ENCODE peak calls at places on chromosomes 16 and 17, in five cellular contexts. R, K, N, W and L are unnamed samples.

GRCh38 chr16:2512920-2513404 is 790 bp upstream of the ATP6V0C start:
- DNase-seq in R (peak; percentile 72), W (no peak), N (peak; percentile 62), K (peak; percentile 59), L (peak; percentile 87)

GRCh38 chr17:41792835-41793748 is 6.6 kb upstream of the JUP start:
- DNase-seq in K (no peak), R (peak; percentile 64), N (no peak), W (no peak), L (no peak)

GRCh38 chr17:44808156-44808555 is 21.9 kb downstream of the GJC1 start:
- DNase-seq in K (no peak), R (no peak), W (no peak), N (no peak), L (no peak)

GRCh38 chr17:17346428-17347233 is 43.5 kb downstream of the NT5M start:
- DNase-seq in R (peak; percentile 31), K (no peak), N (no peak), W (no peak), L (peak; percentile 90)

GRCh38 chr16:31440511-31441184 is 1.9 kb downstream of the ZNF843 start:
- DNase-seq in K (no peak), R (no peak), W (peak; percentile 18), N (no peak), L (peak; percentile 7)

GRCh38 chr17:80892900-80893603 is 98.6 kb upstream of the CHMP6 start:
- DNase-seq in W (no peak), K (no peak), N (no peak), R (no peak), L (no peak)

GRCh38 chr16:3182608-3183444 is 5.2 kb upstream of the OR1F1 start:
- DNase-seq in K (peak; percentile 78), N (peak; percentile 85), W (peak; percentile 65), R (peak; percentile 84), L (peak; percentile 87)

GRCh38 chr16:1794221-1794871 is 841 bp upstream of the IGFALS start:
- DNase-seq in R (peak; percentile 28), N (no peak), K (peak; percentile 7), W (no peak), L (no peak)

GRCh38 chr16:11794447-11794846 is 2.6 kb downstream of the ZC3H7A start:
- DNase-seq in W (no peak), K (no peak), R (no peak), N (no peak), L (no peak)

GRCh38 chr16:28292731-28293588 is 635 bp downstream of the SBK1 start:
- DNase-seq in N (peak; percentile 85), R (peak; percentile 93), K (no peak), W (no peak), L (no peak)

GRCh38 chr17:80145076-80146075 is 1.6 kb downstream of the EIF4A3 start:
- DNase-seq in R (no peak), W (no peak), N (no peak), K (no peak), L (no peak)

GRCh38 chr17:42518755-42519545 is 17.1 kb upstream of the NAGLU start:
- DNase-seq in N (no peak), K (no peak), R (peak; percentile 22), W (peak; percentile 6), L (peak; percentile 46)

GRCh38 chr17:33200116-33200515 is 93.0 kb downstream of the ASIC2 start:
- DNase-seq in N (no peak), W (peak; percentile 6), R (no peak), K (no peak), L (no peak)

GRCh38 chr16:60127196-60127595 is 1393.1 kb upstream of the GOT2 start:
- DNase-seq in R (no peak), N (no peak), K (no peak), W (no peak), L (no peak)

GRCh38 chr17:67218385-67218950 is 26.5 kb downstream of the HELZ start:
- DNase-seq in R (no peak), N (no peak), K (no peak), W (peak; percentile 63), L (no peak)

GRCh38 chr16:1183235-1183907 is 30.5 kb downstream of the CACNA1H start:
- DNase-seq in R (no peak), W (no peak), K (no peak), N (peak; percentile 33), L (no peak)

GRCh38 chr17:21250719-21251305 is 2.4 kb downstream of the NATD1 start:
- DNase-seq in R (no peak), W (no peak), N (no peak), K (no peak), L (no peak)

GRCh38 chr16:72443809-72444208 is 271.9 kb upstream of the PMFBP1 start:
- DNase-seq in N (no peak), W (no peak), K (no peak), R (no peak), L (no peak)

GRCh38 chr17:78779848-78780247 is 2.2 kb downstream of the CYTH1 start:
- DNase-seq in K (no peak), R (no peak), W (no peak), N (no peak), L (peak; percentile 10)

DNA sequence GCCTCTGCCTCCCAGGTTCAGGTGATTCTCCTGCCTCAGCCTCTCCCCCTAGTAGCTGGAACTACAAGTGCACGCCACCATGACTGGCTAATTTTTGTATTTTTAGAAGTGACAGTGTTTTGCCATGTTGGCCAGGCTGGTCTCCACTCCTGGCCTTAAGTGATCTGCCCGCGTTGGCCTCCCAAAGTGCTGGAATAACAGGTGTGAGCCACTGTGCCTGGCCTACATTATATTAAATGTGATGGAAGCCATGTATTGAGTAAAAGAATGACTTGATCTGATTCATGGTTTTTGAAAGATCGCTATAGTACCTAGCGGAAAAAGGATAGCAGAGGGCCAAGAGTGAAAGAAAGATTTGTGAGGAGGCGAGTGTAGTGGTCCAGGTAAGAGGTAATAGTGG is 2.7 kb upstream of the PPM1D start:
- DNase-seq in N (no peak), K (no peak), W (no peak), R (no peak), L (no peak)
- TF ChIP-seq CTCF in N (no peak), K (no peak), W (no peak), R (no peak), L (no peak)

DNA sequence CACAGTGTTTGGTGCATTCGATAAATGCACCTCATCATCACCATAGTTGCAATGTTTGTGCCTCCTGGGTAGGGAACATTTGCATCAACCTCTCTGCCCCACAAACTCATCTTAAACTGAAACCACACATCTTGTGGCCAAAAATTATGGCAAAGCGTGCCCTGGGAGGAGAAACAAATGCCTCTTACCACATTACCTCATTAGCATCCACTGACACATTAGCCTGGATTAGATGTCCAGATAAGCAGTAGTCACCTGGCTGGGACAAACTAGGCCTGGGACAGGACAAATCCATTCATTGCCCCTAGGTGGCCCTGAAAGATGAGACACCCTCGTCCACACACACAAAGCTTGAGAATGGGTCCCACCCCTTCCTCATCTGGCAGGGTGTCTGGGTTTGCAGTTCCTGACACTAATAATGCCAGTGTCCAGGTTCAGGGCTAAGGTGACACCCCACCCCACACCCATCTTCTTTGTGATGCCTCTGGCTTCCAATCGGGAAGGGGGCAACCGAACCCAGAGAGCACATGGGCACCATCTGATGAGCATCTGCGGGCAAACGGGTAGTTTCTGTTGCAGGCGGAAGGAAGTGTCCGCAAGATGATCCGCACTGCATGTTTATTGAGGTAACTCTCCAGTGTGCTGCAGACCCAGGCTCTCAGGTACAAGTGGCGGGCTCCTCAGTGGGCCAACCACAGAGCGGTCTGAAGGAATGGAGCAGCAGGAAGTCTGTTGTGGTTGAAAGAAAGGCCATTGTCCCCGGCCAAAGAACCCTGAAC is 8.6 kb downstream of the XYLT1 start:
- DNase-seq in K (peak; percentile 45), R (peak; percentile 53), W (no peak), N (no peak), L (no peak)
- TF ChIP-seq CTCF in K (no peak), R (peak; percentile 44), W (no peak), N (no peak), L (no peak)

GRCh38 chr17:27891841-27892240 is 1.3 kb downstream of the LYRM9 start:
- DNase-seq in N (no peak), W (no peak), R (no peak), K (no peak), L (no peak)
- TF ChIP-seq CTCF in N (no peak), W (no peak), R (no peak), K (no peak), L (no peak)

GRCh38 chr17:75561927-75562603 is 25.5 kb upstream of the MYO15B start:
- DNase-seq in R (no peak), W (peak; percentile 13), N (no peak), K (no peak), L (no peak)
- TF ChIP-seq CTCF in R (no peak), W (no peak), N (no peak), K (no peak), L (no peak)

GRCh38 chr16:50677351-50677750 is 3.8 kb downstream of the SNX20 start:
- DNase-seq in R (peak; percentile 45), N (peak; percentile 40), K (no peak), W (no peak), L (peak; percentile 77)
- TF ChIP-seq CTCF in R (peak; percentile 73), N (peak; percentile 84), K (peak; percentile 65), W (peak; percentile 65), L (peak; percentile 52)

DNA sequence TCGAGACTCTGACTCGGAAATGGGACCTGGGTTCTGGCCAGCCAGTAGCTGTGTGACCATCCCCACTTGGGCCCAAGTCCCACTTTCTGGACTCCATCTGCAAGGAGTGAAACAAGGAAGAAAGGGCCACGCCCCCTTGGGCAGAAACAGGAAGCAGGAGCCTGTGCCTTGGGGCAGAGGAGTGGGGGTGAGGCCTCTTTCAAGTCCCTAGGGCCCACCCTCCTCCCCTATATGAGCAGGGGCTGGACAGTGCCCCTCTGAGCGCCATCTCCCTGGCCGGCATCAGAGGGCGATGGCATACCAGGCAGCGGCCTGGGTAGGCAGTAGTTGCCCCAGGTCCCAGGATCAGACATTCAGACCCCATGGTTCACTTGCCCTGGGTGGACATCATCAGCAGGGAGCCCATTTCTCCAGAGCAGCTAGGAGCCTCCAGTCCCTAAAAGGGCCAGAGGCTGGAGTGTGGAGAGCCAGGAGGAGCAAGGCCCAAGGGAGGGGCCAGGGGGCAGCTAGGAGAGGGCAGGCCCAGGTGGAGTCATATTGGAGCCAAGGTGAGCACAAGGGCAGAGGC is 7.1 kb downstream of the BCAR1 start:
- DNase-seq in K (no peak), W (peak; percentile 59), N (no peak), R (no peak), L (no peak)
- TF ChIP-seq CTCF in K (peak; percentile 8), W (peak; percentile 28), N (no peak), R (peak; percentile 10), L (peak; percentile 34)

GRCh38 chr16:59114790-59115189 is 380.7 kb upstream of the GOT2 start:
- DNase-seq in K (no peak), W (no peak), R (no peak), N (no peak), L (no peak)
- TF ChIP-seq CTCF in K (no peak), W (no peak), R (no peak), N (no peak), L (no peak)

DNA sequence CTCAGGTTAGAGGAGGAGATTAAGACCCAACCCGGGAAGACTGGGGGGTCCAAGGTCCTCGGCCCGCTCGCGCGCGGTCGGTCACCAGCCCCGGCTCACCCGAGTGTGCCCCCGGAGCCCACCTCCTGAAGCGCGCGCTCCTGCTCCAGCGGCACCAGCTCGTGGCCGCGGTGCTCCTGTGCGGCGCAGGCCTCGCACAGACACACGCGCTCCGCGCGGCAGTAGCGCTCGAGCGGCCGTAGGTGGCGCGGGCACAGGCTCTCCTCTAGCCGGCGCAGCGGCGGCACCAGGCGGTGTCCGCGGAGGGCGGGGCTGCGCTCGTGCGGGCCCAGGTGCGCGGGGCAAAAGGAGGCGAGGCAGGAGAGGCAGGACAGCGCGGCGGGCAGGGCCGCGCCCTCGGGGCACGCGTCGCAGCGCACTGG is 618 bp downstream of the TRIM47 start:
- DNase-seq in N (peak; percentile 81), W (peak; percentile 64), R (peak; percentile 85), K (peak; percentile 81), L (peak; percentile 91)
- TF ChIP-seq CTCF in N (no peak), W (peak; percentile 69), R (peak; percentile 66), K (peak; percentile 39), L (peak; percentile 72)

GRCh38 chr17:5539286-5539685 is 45.0 kb downstream of the NLRP1 start:
- DNase-seq in W (no peak), K (no peak), N (no peak), R (no peak), L (peak; percentile 78)
- TF ChIP-seq CTCF in W (no peak), K (no peak), N (no peak), R (no peak), L (no peak)